ENCODE peak calls at places on chromosomes 2 and 18, in five cellular contexts. L is NCI-H1417, N is tibial nerve, X is lung microvascular endothelial cell, C is HFF-Myc. H is an unnamed sample.

GRCh38 chr18:12296087-12296403 is 12.0 kb upstream of the TUBB6 start:
- DNase-seq in N (no peak), X (peak), L (no peak), C (no peak), H (no peak)

GRCh38 chr2:70596739-70597138 is 43.1 kb upstream of the TGFA start:
- DNase-seq in C (peak), L (peak), N (no peak), X (peak), H (peak)

GRCh38 chr18:48693006-48693405 is 154.2 kb downstream of the CTIF start:
- DNase-seq in L (no peak), C (no peak), N (no peak), X (no peak), H (no peak)

GRCh38 chr18:31101148-31102019 is 837 bp downstream of the DSC2 start:
- DNase-seq in N (peak), L (peak), C (no peak), X (no peak), H (no peak)

GRCh38 chr2:124911560-124911959 is 886.5 kb downstream of the CNTNAP5 start:
- DNase-seq in N (no peak), X (no peak), L (no peak), C (no peak), H (no peak)

GRCh38 chr2:68951899-68952298 is 794 bp downstream of the GKN2 start:
- DNase-seq in C (no peak), L (no peak), X (no peak), N (no peak), H (no peak)

GRCh38 chr2:8315766-8316165 is 366.1 kb upstream of the ID2 start:
- DNase-seq in L (no peak), C (no peak), X (no peak), N (no peak), H (peak)

GRCh38 chr18:37684183-37684582 is 118.6 kb upstream of the CELF4 start:
- DNase-seq in N (no peak), L (no peak), X (no peak), C (no peak), H (no peak)

GRCh38 chr2:129001926-129002325 is 683.3 kb upstream of the HS6ST1 start:
- DNase-seq in C (no peak), X (no peak), L (no peak), N (no peak), H (no peak)

GRCh38 chr2:124607679-124608078 is 582.6 kb downstream of the CNTNAP5 start:
- DNase-seq in C (no peak), X (no peak), L (no peak), N (no peak), H (no peak)

GRCh38 chr2:127577503-127577902 is 42.0 kb downstream of the MYO7B start:
- DNase-seq in L (no peak), N (no peak), X (no peak), C (no peak), H (no peak)

GRCh38 chr2:240179941-240180666 is 39.6 kb upstream of the OTOS start:
- DNase-seq in L (no peak), N (no peak), X (no peak), C (no peak), H (no peak)

GRCh38 chr2:200338692-200339091 is 32.2 kb downstream of the SPATS2L start:
- DNase-seq in N (no peak), X (no peak), L (no peak), C (no peak), H (no peak)

GRCh38 chr18:57579928-57580327 is 6.6 kb downstream of the FECH start:
- DNase-seq in N (no peak), C (no peak), L (no peak), X (no peak), H (no peak)

GRCh38 chr2:234286956-234287355 is 209.9 kb downstream of the ARL4C start:
- DNase-seq in X (no peak), L (no peak), C (no peak), N (no peak), H (no peak)

GRCh38 chr2:71558300-71559051 is 105.1 kb downstream of the DYSF start:
- DNase-seq in L (no peak), N (no peak), X (no peak), C (no peak), H (no peak)

GRCh38 chr2:96082211-96083063 is 33.9 kb downstream of the ADRA2B start:
- DNase-seq in L (no peak), N (no peak), C (no peak), X (no peak), H (no peak)

GRCh38 chr2:64222351-64222750 is 78.1 kb upstream of the PELI1 start:
- DNase-seq in X (peak), N (no peak), C (no peak), L (no peak), H (no peak)

GRCh38 chr2:223072826-223073225 is 20.8 kb downstream of the KCNE4 start:
- DNase-seq in X (no peak), N (no peak), C (no peak), L (no peak), H (no peak)

GRCh38 chr2:191582355-191582754 is 95.6 kb upstream of the NABP1 start:
- DNase-seq in L (no peak), C (no peak), X (peak), N (no peak), H (no peak)

GRCh38 chr18:7958897-7959146 is 391.7 kb downstream of the PTPRM start:
- DNase-seq in C (no peak), X (no peak), N (no peak), L (no peak), H (no peak)

H was measured in immature natural killer cell.